ENCODE peak calls at places on chromosome 6, in four cellular contexts. E, P, T and U are unnamed samples.

GRCh38 chr6:96171112-96171511 is 155.3 kb downstream of the FUT9 start:
- DNase-seq in E (no peak), P (no peak), T (no peak), U (no peak)

GRCh38 chr6:43763133-43763797 is 6.7 kb upstream of the VEGFA start:
- DNase-seq in E (no peak), P (no peak), T (no peak), U (no peak)

GRCh38 chr6:91868539-91869202 is 1281.8 kb upstream of the MAP3K7 start:
- DNase-seq in E (no peak), P (no peak), T (no peak), U (no peak)

GRCh38 chr6:119742188-119742803 is 392.7 kb upstream of the MAN1A1 start:
- DNase-seq in E (peak), P (peak), T (peak), U (peak)

GRCh38 chr6:80163754-80164187 is 57.3 kb downstream of the BCKDHB start:
- DNase-seq in E (no peak), P (peak), T (peak), U (peak)

GRCh38 chr6:101926149-101926925 is 532.8 kb downstream of the GRIK2 start:
- DNase-seq in E (no peak), P (no peak), T (no peak), U (no peak)

GRCh38 chr6:141562181-141562800 is 570.4 kb upstream of the GJE1 start:
- DNase-seq in E (peak), P (no peak), T (no peak), U (peak)

GRCh38 chr6:106063448-106063850 is 22.7 kb upstream of the PRDM1 start:
- DNase-seq in E (no peak), P (no peak), T (no peak), U (no peak)

GRCh38 chr6:57262901-57263694 is 41.0 kb upstream of the RAB23 start:
- DNase-seq in E (no peak), P (no peak), T (no peak), U (no peak)

GRCh38 chr6:101268541-101268940 is 125.0 kb upstream of the GRIK2 start:
- DNase-seq in E (no peak), P (no peak), T (no peak), U (no peak)

GRCh38 chr6:121319112-121319553 is 15.1 kb downstream of the TBC1D32 start:
- DNase-seq in E (no peak), P (no peak), T (peak), U (no peak)

GRCh38 chr6:18263561-18264337 is 581 bp downstream of the DEK start:
- DNase-seq in E (peak), P (no peak), T (no peak), U (peak)

GRCh38 chr6:56520218-56520617 is 122.5 kb downstream of the DST start:
- DNase-seq in E (no peak), P (no peak), T (no peak), U (no peak)

GRCh38 chr6:167274270-167274669 is 16.8 kb upstream of the UNC93A start:
- DNase-seq in E (no peak), P (no peak), T (no peak), U (no peak)

GRCh38 chr6:19070520-19070919 is 683.4 kb downstream of the RNF144B start:
- DNase-seq in E (no peak), P (no peak), T (no peak), U (no peak)

GRCh38 chr6:8193541-8193940 is 91.2 kb upstream of the EEF1E1 start:
- DNase-seq in E (no peak), P (no peak), T (no peak), U (no peak)

GRCh38 chr6:50977796-50978195 is 159.1 kb downstream of the TFAP2B start:
- DNase-seq in E (no peak), P (no peak), T (no peak), U (no peak)

GRCh38 chr6:28960846-28961500 is 37.2 kb upstream of the TRIM27 start:
- DNase-seq in E (no peak), P (no peak), T (no peak), U (peak)

GRCh38 chr6:114364295-114364694 is 21.5 kb upstream of the HS3ST5 start:
- DNase-seq in E (no peak), P (no peak), T (peak), U (no peak)

GRCh38 chr6:143605894-143606293 is 71.9 kb upstream of the PHACTR2 start:
- DNase-seq in E (no peak), P (no peak), T (no peak), U (no peak)

GRCh38 chr6:143601501-143601900 is 76.3 kb upstream of the PHACTR2 start:
- DNase-seq in E (no peak), P (no peak), T (no peak), U (no peak)

GRCh38 chr6:143607168-143607567 is 70.6 kb upstream of the PHACTR2 start:
- DNase-seq in E (no peak), P (no peak), T (no peak), U (no peak)

GRCh38 chr6:143600821-143601220 is 76.9 kb upstream of the PHACTR2 start:
- DNase-seq in E (no peak), P (no peak), T (no peak), U (no peak)

DNA sequence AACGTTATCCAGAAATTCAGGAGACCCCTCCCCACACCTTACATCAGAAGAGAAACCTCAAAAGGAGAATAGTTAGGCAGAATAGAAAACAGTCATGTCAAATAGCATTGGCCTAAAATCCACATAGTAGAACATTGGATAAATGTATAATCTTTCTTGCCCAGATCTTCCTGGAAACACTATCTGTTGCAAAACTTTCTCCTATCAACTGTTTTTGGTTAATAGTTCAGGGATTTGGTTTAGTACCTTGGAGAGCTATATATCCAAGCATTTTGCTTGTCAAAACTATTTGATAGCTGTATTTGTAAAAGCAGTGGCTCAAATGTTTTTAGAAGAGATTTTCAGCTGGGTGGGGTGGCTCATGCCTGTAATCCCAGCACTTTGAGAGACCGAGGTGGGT is 74.3 kb upstream of the PHACTR2 start:
- DNase-seq in E (no peak), P (no peak), T (no peak), U (no peak)
- TF ChIP-seq REST in E (no peak), P (no peak), T (no peak), U (no peak)

GRCh38 chr6:127976796-127977195 is 75.9 kb upstream of the THEMIS start:
- DNase-seq in E (no peak), P (no peak), T (no peak), U (no peak)
- H3K4me3 ChIP-seq in E (no peak), P (no peak), T (no peak), U (no peak)

GRCh38 chr6:47130086-47130485 is 88.0 kb upstream of the ADGRF1 start:
- DNase-seq in E (no peak), P (no peak), T (no peak), U (no peak)
- TF ChIP-seq ELF1 in E (no peak), P (no peak), T (no peak), U (no peak)

GRCh38 chr6:77650098-77650663 is 2.7 kb upstream of the MEI4 start:
- DNase-seq in E (peak), P (no peak), T (no peak), U (peak)
- TF ChIP-seq REST in E (no peak), P (no peak), T (no peak), U (no peak)